ENCODE peak calls at places on chromosomes 12 and 14, in five cellular contexts. One of them, this sample, is unnamed.

GRCh38 chr12:48044396-48044795 is 40.1 kb upstream of the COL2A1 start:
- DNase-seq in lower lobe of right lung: no peak
- DNase-seq in neural progenitor cell: no peak
- DNase-seq in endothelial cell of umbilical vein: no peak
- DNase-seq in astrocyte: no peak
- DNase-seq in this sample: no peak

GRCh38 chr14:89303452-89304435 is 113.3 kb downstream of the FOXN3 start:
- DNase-seq in neural progenitor cell: peak; percentile 22
- DNase-seq in endothelial cell of umbilical vein: peak; percentile 83
- DNase-seq in astrocyte: peak; percentile 87
- DNase-seq in lower lobe of right lung: peak; percentile 65
- DNase-seq in this sample: no peak

GRCh38 chr12:18811268-18811667 is 73.3 kb downstream of the CAPZA3 start:
- DNase-seq in astrocyte: peak; percentile 8
- DNase-seq in neural progenitor cell: no peak
- DNase-seq in lower lobe of right lung: no peak
- DNase-seq in endothelial cell of umbilical vein: no peak
- DNase-seq in this sample: no peak

GRCh38 chr12:72276212-72276865 is 4.2 kb downstream of the TRHDE start:
- DNase-seq in neural progenitor cell: no peak
- DNase-seq in astrocyte: no peak
- DNase-seq in lower lobe of right lung: no peak
- DNase-seq in endothelial cell of umbilical vein: no peak
- DNase-seq in this sample: no peak

GRCh38 chr14:58746261-58746660 is 108.5 kb downstream of the DACT1 start:
- DNase-seq in endothelial cell of umbilical vein: no peak
- DNase-seq in lower lobe of right lung: no peak
- DNase-seq in neural progenitor cell: no peak
- DNase-seq in astrocyte: peak; percentile 92
- DNase-seq in this sample: no peak

GRCh38 chr14:22558221-22558913 is 30.7 kb downstream of the DAD1 start:
- DNase-seq in neural progenitor cell: peak; percentile 35
- DNase-seq in lower lobe of right lung: no peak
- DNase-seq in astrocyte: no peak
- DNase-seq in endothelial cell of umbilical vein: no peak
- DNase-seq in this sample: no peak

GRCh38 chr14:88493392-88494185 is 61.2 kb downstream of the PTPN21 start:
- DNase-seq in lower lobe of right lung: no peak
- DNase-seq in endothelial cell of umbilical vein: no peak
- DNase-seq in astrocyte: no peak
- DNase-seq in neural progenitor cell: no peak
- DNase-seq in this sample: peak; percentile 9

GRCh38 chr14:105154476-105154871 is 14.1 kb downstream of the JAG2 start:
- DNase-seq in endothelial cell of umbilical vein: no peak
- DNase-seq in lower lobe of right lung: no peak
- DNase-seq in neural progenitor cell: no peak
- DNase-seq in astrocyte: no peak
- DNase-seq in this sample: no peak

GRCh38 chr14:98168196-98168985 is 1103.6 kb downstream of the BCL11B start:
- DNase-seq in neural progenitor cell: no peak
- DNase-seq in lower lobe of right lung: no peak
- DNase-seq in endothelial cell of umbilical vein: no peak
- DNase-seq in astrocyte: no peak
- DNase-seq in this sample: no peak

GRCh38 chr12:111443586-111443985 is 37.9 kb downstream of the SH2B3 start:
- DNase-seq in astrocyte: no peak
- DNase-seq in endothelial cell of umbilical vein: no peak
- DNase-seq in lower lobe of right lung: no peak
- DNase-seq in neural progenitor cell: no peak
- DNase-seq in this sample: no peak

GRCh38 chr12:50620050-50620974 is 115.5 kb downstream of the DIP2B start:
- DNase-seq in lower lobe of right lung: no peak
- DNase-seq in astrocyte: peak; percentile 96
- DNase-seq in endothelial cell of umbilical vein: no peak
- DNase-seq in neural progenitor cell: peak; percentile 55
- DNase-seq in this sample: peak; percentile 50

GRCh38 chr12:66678640-66679268 is at the start of gene GRIP1:
- DNase-seq in astrocyte: peak; percentile 36
- DNase-seq in lower lobe of right lung: no peak
- DNase-seq in neural progenitor cell: peak; percentile 61
- DNase-seq in endothelial cell of umbilical vein: no peak
- DNase-seq in this sample: no peak

GRCh38 chr14:99718031-99718810 is 34.1 kb downstream of the CYP46A1 start:
- DNase-seq in endothelial cell of umbilical vein: no peak
- DNase-seq in astrocyte: no peak
- DNase-seq in lower lobe of right lung: peak; percentile 18
- DNase-seq in neural progenitor cell: peak; percentile 45
- DNase-seq in this sample: no peak

GRCh38 chr12:50751921-50752721 is 11.8 kb upstream of the ATF1 start:
- DNase-seq in astrocyte: peak; percentile 17
- DNase-seq in lower lobe of right lung: no peak
- DNase-seq in neural progenitor cell: no peak
- DNase-seq in endothelial cell of umbilical vein: no peak
- DNase-seq in this sample: no peak

GRCh38 chr12:76449572-76449971 is 101.4 kb upstream of the BBS10 start:
- DNase-seq in neural progenitor cell: no peak
- DNase-seq in lower lobe of right lung: no peak
- DNase-seq in astrocyte: peak; percentile 60
- DNase-seq in endothelial cell of umbilical vein: peak; percentile 5
- DNase-seq in this sample: no peak

GRCh38 chr12:3275171-3276041 is 198.2 kb downstream of the TSPAN9 start:
- DNase-seq in astrocyte: peak; percentile 39
- DNase-seq in endothelial cell of umbilical vein: peak; percentile 48
- DNase-seq in neural progenitor cell: peak; percentile 86
- DNase-seq in lower lobe of right lung: peak; percentile 77
- DNase-seq in this sample: peak; percentile 68

GRCh38 chr14:45651906-45652305 is 398.9 kb upstream of the MIS18BP1 start:
- DNase-seq in lower lobe of right lung: no peak
- DNase-seq in endothelial cell of umbilical vein: peak; percentile 10
- DNase-seq in neural progenitor cell: no peak
- DNase-seq in astrocyte: peak; percentile 1
- DNase-seq in this sample: no peak

GRCh38 chr14:98701377-98701776 is 570.6 kb downstream of the BCL11B start:
- DNase-seq in lower lobe of right lung: no peak
- DNase-seq in astrocyte: no peak
- DNase-seq in endothelial cell of umbilical vein: no peak
- DNase-seq in neural progenitor cell: no peak
- DNase-seq in this sample: no peak

GRCh38 chr14:56173360-56173922 is 55.2 kb downstream of the PELI2 start:
- DNase-seq in endothelial cell of umbilical vein: no peak
- DNase-seq in astrocyte: no peak
- DNase-seq in lower lobe of right lung: no peak
- DNase-seq in neural progenitor cell: no peak
- DNase-seq in this sample: no peak

GRCh38 chr14:64773577-64773976 is 69.4 kb downstream of the PLEKHG3 start:
- DNase-seq in astrocyte: no peak
- DNase-seq in lower lobe of right lung: no peak
- DNase-seq in neural progenitor cell: no peak
- DNase-seq in endothelial cell of umbilical vein: no peak
- DNase-seq in this sample: no peak

GRCh38 chr12:107607464-107608392 is 77.9 kb upstream of the PWP1 start:
- DNase-seq in endothelial cell of umbilical vein: peak; percentile 62
- DNase-seq in neural progenitor cell: peak; percentile 92
- DNase-seq in lower lobe of right lung: peak; percentile 85
- DNase-seq in astrocyte: peak; percentile 29
- DNase-seq in this sample: peak; percentile 81

GRCh38 chr12:63841611-63842010 is 2.9 kb upstream of the SRGAP1 start:
- DNase-seq in astrocyte: no peak
- DNase-seq in lower lobe of right lung: no peak
- DNase-seq in endothelial cell of umbilical vein: no peak
- DNase-seq in neural progenitor cell: no peak
- DNase-seq in this sample: no peak

GRCh38 chr14:101001311-101002069 is 98.0 kb upstream of the RTL1 start:
- DNase-seq in lower lobe of right lung: no peak
- DNase-seq in neural progenitor cell: no peak
- DNase-seq in endothelial cell of umbilical vein: no peak
- DNase-seq in astrocyte: peak; percentile 90
- DNase-seq in this sample: no peak

DNA sequence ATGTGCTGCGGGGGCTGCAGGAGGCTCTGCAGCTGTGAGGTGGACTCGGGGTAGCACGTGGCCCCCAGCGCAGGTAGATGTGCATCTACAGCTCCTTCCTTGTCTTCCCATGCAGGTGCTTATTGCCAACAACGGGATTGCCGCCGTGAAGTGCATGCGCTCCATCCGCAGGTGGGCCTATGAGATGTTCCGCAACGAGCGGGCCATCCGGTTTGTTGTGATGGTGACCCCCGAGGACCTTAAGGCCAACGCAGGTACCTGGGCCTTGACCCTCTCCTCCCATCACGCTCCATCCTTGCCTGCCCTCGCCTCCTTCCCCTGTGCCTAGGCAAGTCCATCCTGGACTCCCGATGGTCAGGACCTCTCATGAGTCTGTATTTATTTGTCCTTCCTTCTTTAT is 51.4 kb downstream of the ACACB start:
- DNase-seq in endothelial cell of umbilical vein: no peak
- DNase-seq in neural progenitor cell: no peak
- DNase-seq in astrocyte: no peak
- DNase-seq in lower lobe of right lung: no peak
- DNase-seq in this sample: no peak
- H3K36me3 ChIP-seq in endothelial cell of umbilical vein: no peaks in the 10 kb centered on the region
- H3K36me3 ChIP-seq in neural progenitor cell: no peaks in the 10 kb centered on the region
- H3K36me3 ChIP-seq in astrocyte: no peaks in the 10 kb centered on the region
- H3K36me3 ChIP-seq in lower lobe of right lung: peaks cover 62% of the 10 kb centered on the region
- H3K36me3 ChIP-seq in this sample: no peaks in the 10 kb centered on the region

GRCh38 chr12:49088190-49088931 is 6.2 kb downstream of the DHH start:
- DNase-seq in lower lobe of right lung: peak; percentile 81
- DNase-seq in astrocyte: peak; percentile 87
- DNase-seq in neural progenitor cell: peak; percentile 85
- DNase-seq in endothelial cell of umbilical vein: peak; percentile 91
- DNase-seq in this sample: peak; percentile 84
- H3K27me3 ChIP-seq in lower lobe of right lung: peaks cover 49% of the 10 kb centered on the region
- H3K27me3 ChIP-seq in astrocyte: peaks cover 38% of the 10 kb centered on the region
- H3K27me3 ChIP-seq in neural progenitor cell: peaks cover 84% of the 10 kb centered on the region
- H3K27me3 ChIP-seq in endothelial cell of umbilical vein: no peaks in the 10 kb centered on the region
- H3K27me3 ChIP-seq in this sample: peaks cover 8% of the 10 kb centered on the region

DNA sequence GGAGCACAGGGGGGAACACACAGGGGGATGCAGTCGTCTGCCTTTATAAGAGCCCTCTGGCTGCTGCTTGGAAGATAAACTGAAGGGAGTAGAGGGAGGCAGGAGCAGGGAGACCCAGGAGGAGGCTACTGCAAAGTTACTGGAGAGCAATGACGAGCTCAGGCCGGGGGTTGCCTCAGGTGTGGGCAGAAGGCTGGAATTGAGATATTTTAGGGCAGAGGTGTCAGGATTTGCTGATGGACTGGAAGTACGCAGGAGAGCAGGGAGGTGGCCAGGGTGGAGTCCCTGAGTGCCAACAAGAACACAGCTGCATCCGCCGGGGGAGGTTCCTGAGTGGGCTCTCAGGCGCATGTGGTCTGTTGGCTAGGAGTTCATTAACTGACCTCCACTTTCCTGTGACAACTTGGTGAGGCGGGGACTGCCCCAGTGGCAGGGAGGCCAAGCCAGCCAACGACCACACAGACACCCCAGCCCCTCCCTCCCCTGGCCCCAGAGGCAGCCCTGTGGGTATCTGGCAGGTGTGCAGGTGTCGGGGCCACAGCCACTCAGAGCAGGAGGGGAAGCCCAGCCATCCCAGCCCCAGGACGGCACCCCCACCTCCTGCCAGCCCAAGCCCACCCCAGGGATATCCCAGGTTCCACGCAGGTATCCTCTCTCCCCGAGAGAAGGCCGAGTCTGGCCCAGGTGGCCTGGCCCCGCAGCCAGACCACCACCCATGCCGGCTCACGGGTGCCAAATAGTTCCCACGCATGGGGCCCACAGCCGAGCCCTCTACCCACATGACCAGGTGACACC is 85.4 kb downstream of the NCOR2 start:
- DNase-seq in astrocyte: no peak
- DNase-seq in lower lobe of right lung: no peak
- DNase-seq in neural progenitor cell: no peak
- DNase-seq in endothelial cell of umbilical vein: no peak
- DNase-seq in this sample: no peak
- H3K36me3 ChIP-seq in astrocyte: peaks cover 2% of the 10 kb centered on the region
- H3K36me3 ChIP-seq in lower lobe of right lung: peaks cover 84% of the 10 kb centered on the region
- H3K36me3 ChIP-seq in neural progenitor cell: no peaks in the 10 kb centered on the region
- H3K36me3 ChIP-seq in endothelial cell of umbilical vein: peaks cover 3% of the 10 kb centered on the region
- H3K36me3 ChIP-seq in this sample: peaks cover 1% of the 10 kb centered on the region

GRCh38 chr14:36507847-36508417 is 12.1 kb downstream of the NKX2-1 start:
- DNase-seq in endothelial cell of umbilical vein: no peak
- DNase-seq in astrocyte: no peak
- DNase-seq in lower lobe of right lung: no peak
- DNase-seq in neural progenitor cell: no peak
- DNase-seq in this sample: no peak
- H3K27me3 ChIP-seq in endothelial cell of umbilical vein: peaks cover 92% of the 10 kb centered on the region
- H3K27me3 ChIP-seq in astrocyte: peaks cover 91% of the 10 kb centered on the region
- H3K27me3 ChIP-seq in lower lobe of right lung: peaks cover 92% of the 10 kb centered on the region
- H3K27me3 ChIP-seq in neural progenitor cell: peaks cover 100% of the 10 kb centered on the region
- H3K27me3 ChIP-seq in this sample: no peaks in the 10 kb centered on the region

GRCh38 chr12:57718641-57719528 is 19.7 kb downstream of the AGAP2 start:
- DNase-seq in astrocyte: no peak
- DNase-seq in lower lobe of right lung: no peak
- DNase-seq in endothelial cell of umbilical vein: no peak
- DNase-seq in neural progenitor cell: no peak
- DNase-seq in this sample: no peak

GRCh38 chr12:57716305-57716704 is 22.2 kb downstream of the AGAP2 start:
- DNase-seq in astrocyte: no peak
- DNase-seq in endothelial cell of umbilical vein: no peak
- DNase-seq in neural progenitor cell: no peak
- DNase-seq in lower lobe of right lung: no peak
- DNase-seq in this sample: no peak

GRCh38 chr12:57719777-57720605 is 18.6 kb downstream of the AGAP2 start:
- DNase-seq in astrocyte: no peak
- DNase-seq in lower lobe of right lung: no peak
- DNase-seq in endothelial cell of umbilical vein: no peak
- DNase-seq in neural progenitor cell: no peak
- DNase-seq in this sample: no peak

GRCh38 chr12:57717131-57717530 is 21.4 kb downstream of the AGAP2 start:
- DNase-seq in astrocyte: no peak
- DNase-seq in endothelial cell of umbilical vein: no peak
- DNase-seq in lower lobe of right lung: no peak
- DNase-seq in neural progenitor cell: no peak
- DNase-seq in this sample: no peak

GRCh38 chr12:57717846-57718640 is 20.5 kb downstream of the AGAP2 start:
- DNase-seq in endothelial cell of umbilical vein: no peak
- DNase-seq in lower lobe of right lung: no peak
- DNase-seq in neural progenitor cell: no peak
- DNase-seq in astrocyte: no peak
- DNase-seq in this sample: no peak
- H3K36me3 ChIP-seq in endothelial cell of umbilical vein: no peaks in the 10 kb centered on the region
- H3K36me3 ChIP-seq in lower lobe of right lung: peaks cover 88% of the 10 kb centered on the region
- H3K36me3 ChIP-seq in neural progenitor cell: no peaks in the 10 kb centered on the region
- H3K36me3 ChIP-seq in astrocyte: peaks cover 38% of the 10 kb centered on the region
- H3K36me3 ChIP-seq in this sample: no peaks in the 10 kb centered on the region

GRCh38 chr14:37595809-37596595 is 573 bp downstream of the TTC6 start:
- DNase-seq in astrocyte: no peak
- DNase-seq in endothelial cell of umbilical vein: no peak
- DNase-seq in neural progenitor cell: peak; percentile 71
- DNase-seq in lower lobe of right lung: peak; percentile 86
- DNase-seq in this sample: peak; percentile 94
- H3K27me3 ChIP-seq in astrocyte: peaks cover 86% of the 10 kb centered on the region
- H3K27me3 ChIP-seq in endothelial cell of umbilical vein: peaks cover 88% of the 10 kb centered on the region
- H3K27me3 ChIP-seq in neural progenitor cell: peaks cover 100% of the 10 kb centered on the region
- H3K27me3 ChIP-seq in lower lobe of right lung: peaks cover 92% of the 10 kb centered on the region
- H3K27me3 ChIP-seq in this sample: no peaks in the 10 kb centered on the region